ENCODE peak calls at places on chromosomes 5 and 9, in six cellular contexts. F is endothelial cell of umbilical vein, K is tibial artery, U is Peyer's patch, A is heart left ventricle, R is adipocyte. Z is an unnamed sample. For H3K36me3 and H3K4me1, the result is how much of the 10 kb centered on the place peaks cover.

GRCh38 chr5:56251918-56252553 is 18.9 kb upstream of the ANKRD55 start:
- DNase-seq in A (no peak), R (no peak), U (no peak), F (peak), K (no peak), Z (no peak)

GRCh38 chr9:82988488-82988887 is 74.5 kb downstream of the RASEF start:
- DNase-seq in K (no peak), U (no peak), F (no peak), A (no peak), R (no peak), Z (no peak)

GRCh38 chr9:76560481-76560891 is 101.5 kb downstream of the GCNT1 start:
- DNase-seq in R (peak), K (no peak), A (no peak), F (no peak), U (no peak), Z (no peak)

GRCh38 chr5:85182344-85182743 is 797.7 kb upstream of the EDIL3 start:
- DNase-seq in F (no peak), K (no peak), R (no peak), A (no peak), U (no peak), Z (no peak)

GRCh38 chr5:81247441-81247972 is 14.4 kb downstream of the CKMT2 start:
- DNase-seq in A (no peak), K (no peak), R (peak), F (peak), U (no peak), Z (no peak)

GRCh38 chr5:131981516-131981915 is 29.9 kb downstream of the ACSL6 start:
- DNase-seq in F (no peak), U (peak), A (no peak), R (no peak), K (no peak), Z (no peak)

GRCh38 chr9:72333758-72334157 is 31.2 kb downstream of the ZFAND5 start:
- DNase-seq in R (no peak), A (no peak), U (no peak), F (no peak), K (no peak), Z (no peak)

GRCh38 chr5:29897916-29898315 is 1295.6 kb upstream of the CDH6 start:
- DNase-seq in R (no peak), K (no peak), U (no peak), F (no peak), A (no peak), Z (no peak)

GRCh38 chr9:121266906-121267650 is 884 bp upstream of the GSN start:
- DNase-seq in A (no peak), R (no peak), K (peak), F (no peak), U (no peak), Z (peak)

GRCh38 chr5:143573568-143574170 is 170.2 kb upstream of the NR3C1 start:
- DNase-seq in K (no peak), U (no peak), A (no peak), F (no peak), R (no peak), Z (no peak)

GRCh38 chr5:74673011-74673790 is 11.8 kb upstream of the HEXB start:
- DNase-seq in U (no peak), R (peak), K (no peak), F (peak), A (no peak), Z (peak)

GRCh38 chr9:77714077-77714549 is 66.0 kb upstream of the GNA14 start:
- DNase-seq in R (peak), A (no peak), F (peak), U (no peak), K (no peak), Z (no peak)

GRCh38 chr5:149114403-149115312 is 26.6 kb upstream of the ABLIM3 start:
- DNase-seq in F (peak), U (peak), R (peak), K (peak), A (peak), Z (peak)

GRCh38 chr5:14249258-14250093 is 106.3 kb downstream of the TRIO start:
- DNase-seq in F (no peak), A (no peak), U (no peak), K (no peak), R (no peak), Z (no peak)

GRCh38 chr5:44294492-44294891 is 94.7 kb downstream of the FGF10 start:
- DNase-seq in K (peak), R (no peak), A (peak), U (no peak), F (no peak), Z (peak)

GRCh38 chr9:122005597-122005996 is 87.5 kb downstream of the TTLL11 start:
- DNase-seq in A (no peak), U (no peak), F (peak), R (peak), K (no peak), Z (no peak)

GRCh38 chr9:70111042-70111602 is 67.5 kb downstream of the MAMDC2 start:
- DNase-seq in R (peak), U (peak), A (peak), K (peak), F (peak), Z (peak)

GRCh38 chr9:130185494-130186005 is 13.3 kb downstream of the NCS1 start:
- DNase-seq in A (no peak), U (no peak), K (no peak), R (peak), F (no peak), Z (no peak)

GRCh38 chr9:130184983-130185382 is 12.8 kb downstream of the NCS1 start:
- DNase-seq in K (no peak), A (no peak), F (no peak), R (no peak), U (no peak), Z (no peak)

GRCh38 chr9:130186839-130187522 is 14.8 kb downstream of the NCS1 start:
- DNase-seq in R (peak), U (peak), K (peak), F (no peak), A (peak), Z (no peak)

GRCh38 chr9:130187523-130187846 is 15.3 kb downstream of the NCS1 start:
- DNase-seq in A (no peak), U (no peak), F (no peak), R (no peak), K (no peak), Z (no peak)

GRCh38 chr9:130186051-130186450 is 13.8 kb downstream of the NCS1 start:
- DNase-seq in U (no peak), R (peak), A (no peak), F (peak), K (no peak), Z (no peak)
- H3K4me3 ChIP-seq in U (no peak), R (no peak), A (no peak), F (no peak), K (peak), Z (no peak)

GRCh38 chr9:104808030-104808614 is 44.2 kb downstream of the NIPSNAP3B start:
- DNase-seq in U (no peak), K (no peak), A (no peak), R (peak), F (peak), Z (peak)

GRCh38 chr9:104805441-104805840 is 41.5 kb downstream of the NIPSNAP3B start:
- DNase-seq in A (no peak), U (no peak), R (no peak), F (no peak), K (no peak), Z (no peak)

GRCh38 chr9:104815851-104816565 is 52.1 kb downstream of the NIPSNAP3B start:
- DNase-seq in A (no peak), R (no peak), F (no peak), K (no peak), U (no peak), Z (no peak)

GRCh38 chr9:104810421-104811339 is 46.8 kb downstream of the NIPSNAP3B start:
- DNase-seq in U (no peak), A (no peak), R (peak), F (no peak), K (no peak), Z (peak)
- H3K36me3 ChIP-seq in U (under half), A (half or more), R (half or more), F (under half), K (half or more), Z (half or more)

DNA sequence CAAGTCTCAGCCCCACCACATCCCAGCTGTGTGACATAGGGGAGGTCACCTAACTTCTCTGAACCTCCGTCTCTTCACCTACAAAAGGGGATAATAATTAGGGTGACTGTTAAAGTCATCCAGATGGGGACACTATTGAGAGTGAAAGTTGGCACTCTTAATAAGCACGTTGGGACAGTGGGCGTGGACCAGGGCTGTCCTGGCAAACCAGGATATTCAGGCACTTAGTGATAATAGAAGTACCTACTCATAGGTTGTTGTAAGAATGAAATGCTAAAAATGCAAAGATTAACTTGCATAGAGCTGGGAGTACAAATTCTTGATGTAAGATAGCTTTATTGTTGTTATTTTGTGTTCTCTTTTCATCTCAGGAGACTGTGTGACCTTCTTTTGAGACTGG is 177.9 kb downstream of the MELK start:
- DNase-seq in K (no peak), U (no peak), F (no peak), R (no peak), A (no peak), Z (no peak)
- H3K4me1 ChIP-seq in K (under half), U (under half), F (under half), R (under half), A (under half), Z (under half)

GRCh38 chr9:35516481-35516880 is 26.6 kb downstream of the RUSC2 start:
- DNase-seq in U (no peak), F (peak), R (peak), A (no peak), K (no peak), Z (no peak)
- H3K4me3 ChIP-seq in U (no peak), F (no peak), R (peak), A (no peak), K (no peak), Z (no peak)

GRCh38 chr5:69225859-69226258 is 8.8 kb upstream of the CDK7 start:
- DNase-seq in A (no peak), R (no peak), F (no peak), U (no peak), K (no peak), Z (no peak)
- H3K36me3 ChIP-seq in A (half or more), R (under half), F (under half), U (under half), K (under half), Z (under half)

Z was measured in heart right ventricle.